ENCODE peak calls at places on chromosomes 7 and 10, in ten cellular contexts. I is IMR-90, P is WTC11, R is GM10248, L is psoas muscle, Y is mesothelial cell of epicardium, T is Calu3, K is endothelial cell, M is AG09309, B is BJ. Z is an unnamed sample.

GRCh38 chr10:79149662-79150443 is 81.1 kb downstream of the ZMIZ1 start:
- DNase-seq in T (peak), I (peak), M (no peak), B (no peak), K (no peak), P (peak), L (peak), Y (no peak), R (peak), Z (peak)

GRCh38 chr7:44622342-44623151 is 16.1 kb downstream of the OGDH start:
- DNase-seq in L (no peak), K (no peak), B (no peak), P (no peak), Y (no peak), M (no peak), I (peak), R (peak), T (no peak), Z (no peak)

GRCh38 chr10:104642311-104643022 is 1.4 kb downstream of the SORCS3 start:
- DNase-seq in B (no peak), P (peak), K (peak), L (no peak), T (no peak), Y (peak), I (no peak), M (no peak), R (no peak), Z (peak)

GRCh38 chr7:18770154-18770807 is 274.7 kb downstream of the HDAC9 start:
- DNase-seq in B (peak), L (no peak), P (no peak), T (no peak), R (no peak), M (peak), K (no peak), I (peak), Y (no peak), Z (no peak)

GRCh38 chr7:143892527-143893300 is 9.3 kb downstream of the TCAF1 start:
- DNase-seq in B (no peak), I (peak), T (peak), M (no peak), L (no peak), K (no peak), R (no peak), P (no peak), Y (no peak), Z (no peak)

GRCh38 chr10:21364196-21365114 is 161.0 kb downstream of the SKIDA1 start:
- DNase-seq in B (peak), R (no peak), L (no peak), M (peak), T (peak), I (peak), P (peak), K (peak), Y (no peak), Z (peak)

GRCh38 chr10:21057989-21058388 is 160.9 kb upstream of the NEBL start:
- DNase-seq in L (no peak), R (no peak), M (no peak), B (no peak), K (no peak), T (no peak), Y (no peak), P (no peak), I (no peak), Z (no peak)

GRCh38 chr10:100934084-100934659 is 21.4 kb downstream of the SLF2 start:
- DNase-seq in Y (no peak), T (no peak), B (no peak), L (no peak), K (peak), I (no peak), P (no peak), M (no peak), R (peak), Z (no peak)

GRCh38 chr7:138814806-138815332 is 16.9 kb upstream of the ATP6V0A4 start:
- DNase-seq in Y (no peak), M (no peak), P (no peak), I (no peak), T (no peak), R (no peak), B (no peak), K (no peak), L (no peak), Z (no peak)

GRCh38 chr7:92135490-92135889 is 1.2 kb upstream of the CYP51A1 start:
- DNase-seq in M (no peak), K (no peak), B (no peak), T (no peak), R (no peak), Y (no peak), P (no peak), I (no peak), L (no peak), Z (no peak)

GRCh38 chr10:106392781-106393180 is 771.7 kb downstream of the SORCS1 start:
- DNase-seq in B (no peak), P (peak), R (no peak), I (no peak), K (no peak), L (no peak), M (no peak), Y (no peak), T (no peak), Z (no peak)

GRCh38 chr7:27163776-27164380 is 1.5 kb downstream of the HOXA9 start:
- DNase-seq in P (peak), T (no peak), Y (no peak), I (no peak), M (no peak), L (peak), K (no peak), R (no peak), B (no peak), Z (peak)

GRCh38 chr7:73429622-73430505 is 3.7 kb upstream of the FZD9 start:
- DNase-seq in R (no peak), K (no peak), B (no peak), M (no peak), Y (no peak), I (no peak), T (no peak), P (no peak), L (no peak), Z (no peak)

GRCh38 chr7:73431041-73431835 is 2.3 kb upstream of the FZD9 start:
- DNase-seq in M (no peak), L (no peak), Y (no peak), K (no peak), R (no peak), P (peak), B (no peak), I (no peak), T (peak), Z (no peak)

GRCh38 chr7:73427902-73428696 is 5.5 kb upstream of the FZD9 start:
- DNase-seq in B (no peak), T (no peak), R (no peak), Y (no peak), I (no peak), P (peak), L (no peak), K (no peak), M (no peak), Z (no peak)

GRCh38 chr7:73429218-73429617 is 4.4 kb upstream of the FZD9 start:
- DNase-seq in I (peak), L (no peak), Y (no peak), P (peak), M (no peak), T (no peak), K (no peak), R (no peak), B (no peak), Z (peak)

GRCh38 chr7:73428697-73429005 is 4.9 kb upstream of the FZD9 start:
- DNase-seq in I (no peak), M (no peak), K (no peak), R (no peak), B (no peak), P (no peak), L (no peak), Y (no peak), T (no peak), Z (peak)
- TF ChIP-seq CTCF in I (no peak), M (no peak), K (no peak), R (no peak), B (no peak), P (no peak), L (no peak), Y (no peak), T (no peak), Z (no peak)

GRCh38 chr7:132518102-132518838 is 58.0 kb downstream of the PLXNA4 start:
- DNase-seq in I (no peak), Y (no peak), L (no peak), M (no peak), B (no peak), P (peak), K (peak), T (peak), R (peak), Z (peak)
- TF ChIP-seq CTCF in I (peak), Y (peak), L (no peak), M (peak), B (no peak), P (peak), K (peak), T (peak), R (no peak), Z (peak)

GRCh38 chr7:71408276-71408675 is 276.3 kb downstream of the GALNT17 start:
- DNase-seq in R (no peak), T (no peak), L (no peak), P (no peak), Y (no peak), M (no peak), I (no peak), B (no peak), K (no peak), Z (no peak)
- TF ChIP-seq CTCF in R (no peak), T (no peak), L (no peak), P (no peak), Y (no peak), M (no peak), I (no peak), B (no peak), K (no peak), Z (no peak)

GRCh38 chr10:16545126-16545736 is 23.6 kb upstream of the C1QL3 start:
- DNase-seq in T (peak), P (no peak), M (peak), I (peak), L (no peak), R (peak), Y (no peak), K (no peak), B (no peak), Z (peak)
- TF ChIP-seq CTCF in T (peak), P (peak), M (peak), I (peak), L (peak), R (peak), Y (peak), K (peak), B (peak), Z (peak)

DNA sequence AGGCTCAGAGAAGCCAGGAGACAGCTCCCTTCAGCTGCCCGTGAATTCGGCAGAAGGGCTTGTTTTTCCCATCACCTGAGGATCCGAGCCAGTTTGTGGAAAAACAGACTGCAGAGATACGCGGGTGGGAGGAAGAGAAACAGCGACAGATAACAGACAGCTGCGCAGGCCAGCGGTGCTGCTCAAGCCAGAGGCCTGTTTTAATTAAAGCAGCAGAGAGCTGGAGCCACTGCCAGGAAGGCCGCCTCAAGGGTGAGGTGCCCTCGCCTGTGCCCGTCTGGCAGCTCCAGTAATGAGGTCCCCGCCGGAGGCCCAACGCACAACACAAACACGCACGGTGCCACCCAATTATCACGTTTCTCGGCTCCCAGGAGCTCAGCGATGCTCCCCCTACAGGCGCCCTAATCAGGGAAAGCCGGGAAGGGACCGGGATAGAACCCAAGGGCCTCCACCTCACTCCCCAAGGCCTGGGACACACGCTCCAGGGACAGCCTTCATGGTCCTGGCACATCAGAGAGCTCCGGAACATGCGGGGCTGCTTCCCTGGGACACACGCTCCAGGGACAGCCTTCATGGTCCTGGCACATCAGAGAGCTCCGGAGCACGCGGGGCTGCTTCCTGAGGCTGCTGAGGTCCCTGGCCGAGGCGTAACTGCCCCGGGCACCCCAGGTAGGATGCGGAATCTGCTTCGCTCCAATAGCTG is 60.6 kb upstream of the DNAAF5 start:
- DNase-seq in T (no peak), I (no peak), M (no peak), K (no peak), P (peak), B (no peak), Y (no peak), R (no peak), L (no peak), Z (no peak)
- TF ChIP-seq CTCF in T (no peak), I (no peak), M (peak), K (no peak), P (no peak), B (peak), Y (no peak), R (no peak), L (no peak), Z (no peak)

GRCh38 chr7:107810626-107811025 is 7.6 kb upstream of the SLC26A3 start:
- DNase-seq in L (no peak), K (no peak), M (no peak), P (no peak), T (no peak), Y (no peak), B (no peak), R (no peak), I (no peak), Z (no peak)
- TF ChIP-seq CTCF in L (no peak), K (no peak), M (no peak), P (no peak), T (no peak), Y (no peak), B (no peak), R (no peak), I (no peak), Z (no peak)

GRCh38 chr7:112864380-112864779 is 74.2 kb upstream of the TMEM168 start:
- DNase-seq in B (no peak), M (no peak), T (no peak), P (no peak), Y (no peak), R (no peak), K (no peak), I (no peak), L (no peak), Z (no peak)

GRCh38 chr7:112873831-112874553 is 83.8 kb upstream of the TMEM168 start:
- DNase-seq in K (no peak), T (no peak), Y (no peak), P (no peak), R (no peak), L (no peak), M (no peak), B (no peak), I (no peak), Z (no peak)

GRCh38 chr7:112868609-112869008 is 78.4 kb upstream of the TMEM168 start:
- DNase-seq in B (no peak), R (no peak), Y (no peak), M (no peak), I (no peak), L (no peak), T (no peak), K (no peak), P (no peak), Z (no peak)

GRCh38 chr7:112866424-112866823 is 76.2 kb upstream of the TMEM168 start:
- DNase-seq in M (no peak), I (no peak), Y (no peak), B (no peak), T (no peak), P (no peak), L (no peak), K (no peak), R (peak), Z (no peak)

DNA sequence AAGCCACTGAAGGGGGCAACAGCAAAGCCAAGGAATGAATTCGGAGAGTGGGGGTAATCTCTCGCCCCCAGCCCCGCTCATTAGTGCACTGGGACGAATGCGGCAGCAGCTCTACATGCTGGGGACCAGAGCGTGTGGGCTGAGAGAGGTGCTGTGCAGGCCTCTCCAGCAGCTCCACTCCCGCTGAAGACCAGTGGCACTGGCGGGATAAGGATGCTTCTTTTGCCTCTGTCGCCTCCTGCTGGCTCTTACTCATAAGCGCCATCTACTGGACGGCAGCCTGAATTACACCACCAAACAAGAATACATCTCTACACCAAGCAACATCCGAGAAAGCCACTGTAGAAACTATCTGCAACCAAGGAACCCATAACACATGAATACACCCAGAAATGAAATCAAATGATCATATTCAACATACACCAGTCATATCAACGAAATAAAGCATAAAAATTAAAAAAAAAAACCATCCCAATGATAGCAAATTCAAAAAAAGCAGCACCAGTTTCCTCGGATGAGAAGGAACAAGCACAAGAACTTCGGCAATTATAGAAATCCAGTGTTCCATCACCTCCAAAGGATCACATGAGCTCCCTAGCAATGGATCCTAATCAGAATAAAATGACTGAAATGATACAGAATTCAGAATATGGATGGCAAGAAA is 79.0 kb upstream of the TMEM168 start:
- DNase-seq in M (no peak), R (peak), B (no peak), T (peak), L (no peak), K (peak), P (peak), Y (no peak), I (peak), Z (peak)
- TF ChIP-seq CTCF in M (peak), R (peak), B (peak), T (peak), L (peak), K (peak), P (peak), Y (peak), I (peak), Z (peak)

DNA sequence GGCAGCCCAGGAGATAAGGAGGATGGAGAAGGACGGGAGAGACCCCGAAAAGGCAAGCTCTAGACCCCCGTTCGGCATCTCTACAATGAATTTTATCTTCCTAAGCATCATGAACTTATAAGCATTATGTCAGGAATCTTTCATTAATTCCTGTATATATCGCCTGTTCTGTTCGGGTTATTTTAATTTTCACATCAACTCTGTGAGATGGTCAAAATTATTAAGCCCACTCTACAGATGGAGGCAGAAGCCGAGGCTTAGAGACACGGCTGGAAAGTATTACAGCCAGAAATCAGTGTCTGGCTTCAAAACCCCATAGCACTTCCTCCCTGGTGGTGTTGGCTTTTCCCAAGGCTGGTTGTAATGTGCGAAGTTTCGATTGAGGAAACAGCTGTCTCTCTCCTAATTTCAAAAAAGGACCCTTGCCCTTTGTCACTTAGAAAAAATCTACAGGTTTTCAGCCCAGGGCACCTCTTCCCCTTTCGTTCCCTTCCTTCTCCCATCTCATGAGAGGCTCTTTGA is 1.5 kb upstream of the GRM8 start:
- DNase-seq in L (no peak), B (no peak), M (no peak), K (no peak), P (no peak), T (no peak), Y (no peak), R (no peak), I (no peak), Z (no peak)
- TF ChIP-seq CTCF in L (no peak), B (no peak), M (no peak), K (no peak), P (no peak), T (no peak), Y (peak), R (no peak), I (no peak), Z (no peak)

DNA sequence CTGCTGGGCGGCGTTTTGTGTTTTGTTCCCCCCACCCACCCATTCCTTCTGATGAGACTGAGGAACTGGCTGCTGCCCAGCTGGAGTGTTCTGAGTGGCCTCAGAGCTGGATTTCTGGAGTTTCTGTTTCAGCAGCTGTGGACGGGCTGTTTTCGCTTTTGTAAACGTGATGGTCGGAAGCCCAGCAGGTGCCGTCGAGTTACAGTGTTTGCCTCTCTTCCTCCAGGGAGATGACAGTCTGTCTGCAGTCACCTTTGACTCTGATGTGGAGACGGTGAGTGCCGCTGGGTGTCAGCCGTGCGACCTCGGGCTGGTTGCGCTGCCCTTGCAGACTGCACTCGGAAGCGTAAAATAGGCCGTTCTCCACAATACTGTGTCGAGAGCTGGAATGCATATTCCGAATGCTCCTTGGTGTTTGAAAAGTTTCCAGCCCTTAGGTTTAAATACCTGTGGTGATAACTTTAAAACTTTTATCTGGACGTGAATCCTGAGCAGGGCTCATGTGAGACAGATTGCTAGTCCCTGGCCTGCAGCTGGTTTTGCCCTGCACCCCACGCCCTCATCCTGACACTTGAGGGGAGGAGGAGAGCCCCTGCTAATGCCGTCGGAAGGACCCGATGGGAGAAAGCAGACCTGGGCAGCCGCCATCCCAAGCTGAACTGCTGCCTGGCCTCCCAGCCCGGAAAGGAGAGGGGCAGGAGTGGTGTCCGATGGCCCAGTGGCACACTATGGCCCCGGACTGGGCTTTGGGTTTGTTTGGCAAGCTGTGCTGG is 8.3 kb downstream of the IQCE start:
- DNase-seq in K (no peak), P (no peak), L (peak), R (peak), T (no peak), I (no peak), M (no peak), B (no peak), Y (no peak), Z (no peak)
- TF ChIP-seq CTCF in K (no peak), P (no peak), L (no peak), R (no peak), T (no peak), I (no peak), M (no peak), B (no peak), Y (no peak), Z (no peak)

Z was measured in nephron progenitor cell.